ENCODE peak calls at places on chromosomes 6 and 20, in nine cellular contexts. I is HCT116, V is T-cell, X is SW480, D is tibial nerve, S is amniotic epithelial cell, J is NCI-H1105 treated with DMSO at 0.1 percent for 48 hours, W is GM12865, B is AG04449. E is an unnamed sample.

GRCh38 chr6:7546383-7546782 is 4.9 kb downstream of the DSP start:
- DNase-seq in D (no peak), V (no peak), J (no peak), B (no peak), S (peak), X (no peak), I (no peak), W (no peak), E (no peak)

GRCh38 chr6:38498085-38498484 is 141.6 kb downstream of the BTBD9 start:
- DNase-seq in B (no peak), V (no peak), W (no peak), I (no peak), S (peak), J (no peak), D (no peak), X (no peak), E (no peak)

GRCh38 chr6:22053385-22053997 is 243.3 kb downstream of the PRL start:
- DNase-seq in S (no peak), V (no peak), W (no peak), X (no peak), J (no peak), B (no peak), I (no peak), D (no peak), E (no peak)

GRCh38 chr6:10633216-10633615 is 61.2 kb downstream of the C6orf52 start:
- DNase-seq in B (peak), I (peak), D (no peak), V (no peak), S (peak), X (peak), J (no peak), W (peak), E (peak)

GRCh38 chr6:155694429-155694795 is 238.8 kb upstream of the NOX3 start:
- DNase-seq in X (peak), S (no peak), V (no peak), I (no peak), B (no peak), D (no peak), J (no peak), W (no peak), E (no peak)

GRCh38 chr6:20319520-20320357 is 81.9 kb upstream of the E2F3 start:
- DNase-seq in B (no peak), S (no peak), J (no peak), D (no peak), I (no peak), X (no peak), W (peak), V (peak), E (no peak)

GRCh38 chr6:158290659-158291058 is 21.6 kb upstream of the TULP4 start:
- DNase-seq in V (peak), J (no peak), W (peak), I (no peak), B (no peak), X (no peak), S (no peak), D (no peak), E (no peak)

GRCh38 chr20:49278817-49279676 is 1.2 kb upstream of the ZNFX1 start:
- DNase-seq in J (peak), V (peak), D (no peak), B (no peak), S (no peak), X (peak), I (no peak), W (peak), E (no peak)

GRCh38 chr6:20092071-20092566 is 120.2 kb downstream of the MBOAT1 start:
- DNase-seq in V (no peak), S (peak), X (peak), B (peak), I (peak), J (peak), D (no peak), W (peak), E (peak)

GRCh38 chr6:131565041-131565440 is 8.0 kb upstream of the ARG1 start:
- DNase-seq in D (no peak), S (no peak), V (no peak), B (no peak), J (no peak), X (no peak), I (no peak), W (no peak), E (no peak)

GRCh38 chr6:34557228-34557627 is 1.1 kb upstream of the SPDEF start:
- DNase-seq in W (no peak), I (no peak), D (no peak), B (no peak), J (no peak), S (no peak), V (no peak), X (no peak), E (no peak)

GRCh38 chr6:135651964-135652755 is 154.6 kb upstream of the AHI1 start:
- DNase-seq in J (no peak), D (no peak), X (no peak), S (no peak), I (no peak), V (no peak), B (no peak), W (peak), E (no peak)

E was measured in Panc1.